ENCODE peak calls at places on chromosomes 5 and 9, in five cellular contexts. One of them, this sample, is unnamed.

GRCh38 chr9:119834064-119834620 is 464.9 kb upstream of the BRINP1 start:
- DNase-seq in spleen: no peak
- DNase-seq in GM06990: no peak
- DNase-seq in BE2C: no peak
- DNase-seq in A549: no peak
- DNase-seq in this sample: no peak

GRCh38 chr5:65366655-65367054 is 115.1 kb downstream of the ADAMTS6 start:
- DNase-seq in spleen: no peak
- DNase-seq in GM06990: no peak
- DNase-seq in BE2C: no peak
- DNase-seq in A549: no peak
- DNase-seq in this sample: no peak

GRCh38 chr9:33718987-33719386 is 76.4 kb upstream of the PRSS3 start:
- DNase-seq in spleen: no peak
- DNase-seq in GM06990: no peak
- DNase-seq in BE2C: no peak
- DNase-seq in A549: no peak
- DNase-seq in this sample: no peak

GRCh38 chr9:113388833-113389232 is 12.0 kb upstream of the HDHD3 start:
- DNase-seq in spleen: no peak
- DNase-seq in GM06990: no peak
- DNase-seq in BE2C: no peak
- DNase-seq in A549: no peak
- DNase-seq in this sample: no peak

GRCh38 chr9:96781552-96781951 is 3.7 kb upstream of the ZNF510 start:
- DNase-seq in spleen: no peak
- DNase-seq in GM06990: no peak
- DNase-seq in BE2C: no peak
- DNase-seq in A549: no peak
- DNase-seq in this sample: no peak

GRCh38 chr5:133523921-133524320 is 88.4 kb downstream of the FSTL4 start:
- DNase-seq in spleen: no peak
- DNase-seq in GM06990: no peak
- DNase-seq in BE2C: no peak
- DNase-seq in A549: no peak
- DNase-seq in this sample: no peak

GRCh38 chr9:37775216-37775919 is 9.5 kb downstream of the EXOSC3 start:
- DNase-seq in spleen: no peak
- DNase-seq in GM06990: no peak
- DNase-seq in BE2C: no peak
- DNase-seq in A549: no peak
- DNase-seq in this sample: no peak

GRCh38 chr5:175569701-175570100 is 88.2 kb upstream of the HRH2 start:
- DNase-seq in spleen: no peak
- DNase-seq in GM06990: no peak
- DNase-seq in BE2C: no peak
- DNase-seq in A549: no peak
- DNase-seq in this sample: no peak

GRCh38 chr5:100464418-100464817 is 70.8 kb upstream of the FAM174A start:
- DNase-seq in spleen: no peak
- DNase-seq in GM06990: no peak
- DNase-seq in BE2C: no peak
- DNase-seq in A549: peak
- DNase-seq in this sample: no peak

GRCh38 chr5:34503379-34504346 is 152.5 kb upstream of the RAI14 start:
- DNase-seq in spleen: no peak
- DNase-seq in GM06990: no peak
- DNase-seq in BE2C: no peak
- DNase-seq in A549: no peak
- DNase-seq in this sample: no peak

GRCh38 chr5:52896524-52897237 is 92.5 kb upstream of the ITGA2 start:
- DNase-seq in spleen: no peak
- DNase-seq in GM06990: no peak
- DNase-seq in BE2C: no peak
- DNase-seq in A549: no peak
- DNase-seq in this sample: no peak

GRCh38 chr9:133711428-133712220 is 26.5 kb downstream of the SARDH start:
- DNase-seq in spleen: peak
- DNase-seq in GM06990: no peak
- DNase-seq in BE2C: peak
- DNase-seq in A549: no peak
- DNase-seq in this sample: no peak

GRCh38 chr9:2178034-2178734 is 163.0 kb downstream of the SMARCA2 start:
- DNase-seq in spleen: no peak
- DNase-seq in GM06990: no peak
- DNase-seq in BE2C: no peak
- DNase-seq in A549: no peak
- DNase-seq in this sample: no peak

GRCh38 chr5:2254880-2255750 is 372.4 kb upstream of the IRX4 start:
- DNase-seq in spleen: no peak
- DNase-seq in GM06990: no peak
- DNase-seq in BE2C: no peak
- DNase-seq in A549: no peak
- DNase-seq in this sample: no peak

GRCh38 chr5:166073921-166074838 is 2217.3 kb upstream of the WWC1 start:
- DNase-seq in spleen: no peak
- DNase-seq in GM06990: no peak
- DNase-seq in BE2C: no peak
- DNase-seq in A549: no peak
- DNase-seq in this sample: no peak

GRCh38 chr9:115606851-115607250 is 488.9 kb upstream of the TNC start:
- DNase-seq in spleen: no peak
- DNase-seq in GM06990: no peak
- DNase-seq in BE2C: no peak
- DNase-seq in A549: no peak
- DNase-seq in this sample: no peak

GRCh38 chr9:13173553-13173952 is 105.9 kb downstream of the MPDZ start:
- DNase-seq in spleen: no peak
- DNase-seq in GM06990: no peak
- DNase-seq in BE2C: no peak
- DNase-seq in A549: no peak
- DNase-seq in this sample: no peak

GRCh38 chr9:95023217-95024003 is 294.1 kb downstream of the FANCC start:
- DNase-seq in spleen: no peak
- DNase-seq in GM06990: no peak
- DNase-seq in BE2C: peak
- DNase-seq in A549: peak
- DNase-seq in this sample: no peak

GRCh38 chr9:34485822-34486221 is 27.2 kb downstream of the DNAI1 start:
- DNase-seq in spleen: no peak
- DNase-seq in GM06990: no peak
- DNase-seq in BE2C: no peak
- DNase-seq in A549: no peak
- DNase-seq in this sample: no peak

GRCh38 chr5:144156767-144157171 is 13.7 kb downstream of the YIPF5 start:
- DNase-seq in spleen: no peak
- DNase-seq in GM06990: no peak
- DNase-seq in BE2C: no peak
- DNase-seq in A549: no peak
- DNase-seq in this sample: no peak

GRCh38 chr9:128787583-128788156 is 617 bp downstream of the TBC1D13 start:
- DNase-seq in spleen: no peak
- DNase-seq in GM06990: no peak
- DNase-seq in BE2C: no peak
- DNase-seq in A549: no peak
- DNase-seq in this sample: no peak

GRCh38 chr9:13053504-13053903 is 226.0 kb downstream of the MPDZ start:
- DNase-seq in spleen: no peak
- DNase-seq in GM06990: no peak
- DNase-seq in BE2C: no peak
- DNase-seq in A549: no peak
- DNase-seq in this sample: no peak

GRCh38 chr9:32502459-32502858 is 23.5 kb downstream of the RIGI start:
- DNase-seq in spleen: no peak
- DNase-seq in GM06990: no peak
- DNase-seq in BE2C: no peak
- DNase-seq in A549: peak
- DNase-seq in this sample: no peak

GRCh38 chr9:83238871-83239624 is 176.1 kb upstream of the RASEF start:
- DNase-seq in spleen: no peak
- DNase-seq in GM06990: no peak
- DNase-seq in BE2C: peak
- DNase-seq in A549: peak
- DNase-seq in this sample: peak

GRCh38 chr5:36658016-36658415 is 51.6 kb downstream of the SLC1A3 start:
- DNase-seq in spleen: no peak
- DNase-seq in GM06990: no peak
- DNase-seq in BE2C: no peak
- DNase-seq in A549: no peak
- DNase-seq in this sample: no peak

GRCh38 chr5:53438486-53439472 is 41.6 kb upstream of the FST start:
- DNase-seq in spleen: no peak
- DNase-seq in GM06990: no peak
- DNase-seq in BE2C: no peak
- DNase-seq in A549: no peak
- DNase-seq in this sample: no peak

GRCh38 chr9:31848505-31849285 is 535.7 kb upstream of the ACO1 start:
- DNase-seq in spleen: no peak
- DNase-seq in GM06990: no peak
- DNase-seq in BE2C: no peak
- DNase-seq in A549: no peak
- DNase-seq in this sample: no peak

GRCh38 chr5:41432481-41433253 is 77.7 kb downstream of the PLCXD3 start:
- DNase-seq in spleen: no peak
- DNase-seq in GM06990: no peak
- DNase-seq in BE2C: no peak
- DNase-seq in A549: no peak
- DNase-seq in this sample: no peak

GRCh38 chr5:180785151-180785781 is 17.3 kb downstream of the MGAT1 start:
- DNase-seq in spleen: peak
- DNase-seq in GM06990: no peak
- DNase-seq in BE2C: no peak
- DNase-seq in A549: no peak
- DNase-seq in this sample: no peak
- H3K4me3 ChIP-seq in spleen: no peak
- H3K4me3 ChIP-seq in GM06990: no peak
- H3K4me3 ChIP-seq in BE2C: no peak
- H3K4me3 ChIP-seq in A549: no peak
- H3K4me3 ChIP-seq in this sample: no peak

GRCh38 chr5:149497357-149497756 is 53.9 kb downstream of the CSNK1A1 start:
- DNase-seq in spleen: no peak
- DNase-seq in GM06990: no peak
- DNase-seq in BE2C: no peak
- DNase-seq in A549: peak
- DNase-seq in this sample: no peak
- H3K4me3 ChIP-seq in spleen: no peak
- H3K4me3 ChIP-seq in GM06990: no peak
- H3K4me3 ChIP-seq in BE2C: no peak
- H3K4me3 ChIP-seq in A549: no peak
- H3K4me3 ChIP-seq in this sample: no peak

DNA sequence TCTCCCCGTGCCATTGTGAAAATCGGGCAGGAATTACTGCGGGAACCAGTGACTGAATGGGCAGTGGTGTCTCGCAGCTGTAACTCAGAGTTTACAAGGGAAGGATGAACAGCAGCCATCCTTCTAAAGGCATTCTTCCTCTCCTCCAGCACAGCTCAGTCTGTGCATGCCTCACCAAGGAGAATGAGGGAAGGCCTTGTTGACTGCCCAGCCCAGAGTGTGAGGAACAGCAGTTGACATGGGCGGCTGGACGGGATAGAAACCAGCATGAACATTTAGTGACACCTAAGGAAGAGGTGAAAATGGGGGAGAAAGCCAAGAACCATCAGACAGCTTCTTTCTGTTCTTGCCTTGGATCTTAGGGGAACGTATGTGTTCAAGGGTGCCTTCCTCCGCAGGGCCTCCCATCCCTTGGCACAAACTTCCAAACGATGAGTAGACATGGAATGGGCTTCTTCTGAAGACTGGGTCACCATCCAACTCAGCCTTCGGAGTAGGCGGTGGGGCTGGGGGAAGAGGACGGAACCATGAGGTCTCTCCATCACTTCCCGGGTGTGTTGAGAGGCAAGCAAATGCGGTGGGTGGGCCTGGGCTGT is 887 bp upstream of the PDE8B start:
- DNase-seq in spleen: no peak
- DNase-seq in GM06990: no peak
- DNase-seq in BE2C: no peak
- DNase-seq in A549: no peak
- DNase-seq in this sample: no peak
- H3K4me3 ChIP-seq in spleen: peak
- H3K4me3 ChIP-seq in GM06990: peak
- H3K4me3 ChIP-seq in BE2C: no peak
- H3K4me3 ChIP-seq in A549: peak
- H3K4me3 ChIP-seq in this sample: no peak

DNA sequence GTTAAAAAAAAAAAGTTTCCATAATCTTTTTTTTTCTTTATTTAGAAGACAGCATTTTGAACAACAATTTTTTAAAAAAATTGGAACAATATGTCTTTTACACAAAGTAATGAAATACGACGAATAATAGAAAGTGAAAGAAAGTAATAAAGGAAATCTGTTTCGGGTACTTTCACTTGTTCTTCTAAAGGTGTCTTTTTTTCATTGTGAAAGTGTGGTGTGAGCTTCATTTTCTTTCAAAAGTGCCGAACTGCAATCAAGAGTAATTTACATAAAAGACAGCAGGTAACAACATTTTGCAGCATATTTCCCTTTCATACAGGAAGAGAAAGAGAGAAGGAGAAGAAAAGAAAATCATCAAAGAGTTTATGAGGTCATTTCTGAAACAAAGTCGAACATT is 159.7 kb upstream of the CDH12 start:
- DNase-seq in spleen: no peak
- DNase-seq in GM06990: no peak
- DNase-seq in BE2C: no peak
- DNase-seq in A549: no peak
- DNase-seq in this sample: no peak
- H3K4me3 ChIP-seq in spleen: peak
- H3K4me3 ChIP-seq in GM06990: no peak
- H3K4me3 ChIP-seq in BE2C: no peak
- H3K4me3 ChIP-seq in A549: peak
- H3K4me3 ChIP-seq in this sample: no peak

GRCh38 chr9:23659346-23660006 is 166.6 kb downstream of the ELAVL2 start:
- DNase-seq in spleen: no peak
- DNase-seq in GM06990: no peak
- DNase-seq in BE2C: no peak
- DNase-seq in A549: no peak
- DNase-seq in this sample: no peak
- H3K4me3 ChIP-seq in spleen: no peak
- H3K4me3 ChIP-seq in GM06990: no peak
- H3K4me3 ChIP-seq in BE2C: no peak
- H3K4me3 ChIP-seq in A549: no peak
- H3K4me3 ChIP-seq in this sample: no peak

GRCh38 chr9:137052998-137053943 is 590 bp downstream of the ENTPD2 start:
- DNase-seq in spleen: no peak
- DNase-seq in GM06990: no peak
- DNase-seq in BE2C: no peak
- DNase-seq in A549: no peak
- DNase-seq in this sample: no peak
- H3K4me3 ChIP-seq in spleen: peak
- H3K4me3 ChIP-seq in GM06990: no peak
- H3K4me3 ChIP-seq in BE2C: no peak
- H3K4me3 ChIP-seq in A549: peak
- H3K4me3 ChIP-seq in this sample: no peak

This sample was measured in Jurkat, Clone E6-1.